ENCODE peak calls at places on chromosome 16, in seven cellular contexts. B, S, N, J, F, R and V are unnamed samples.

GRCh38 chr16:31219154-31219741 is 2.3 kb upstream of the PYDC1 start:
- DNase-seq in B (no peak), S (no peak), N (no peak), J (no peak), F (no peak), R (no peak), V (no peak)

GRCh38 chr16:2776500-2777139 is 460 bp downstream of the ELOB start:
- DNase-seq in B (peak; percentile 72), S (no peak), N (no peak), J (no peak), F (no peak), R (no peak), V (no peak)

GRCh38 chr16:31876955-31877828 is 3.6 kb downstream of the ZNF267 start:
- DNase-seq in B (no peak), S (no peak), N (no peak), J (no peak), F (no peak), R (no peak), V (no peak)

GRCh38 chr16:54284931-54285413 is 1.6 kb downstream of the IRX3 start:
- DNase-seq in B (no peak), S (no peak), N (no peak), J (no peak), F (no peak), R (no peak), V (no peak)

GRCh38 chr16:1011316-1012082 is 29.9 kb downstream of the SOX8 start:
- DNase-seq in B (no peak), S (no peak), N (no peak), J (no peak), F (no peak), R (no peak), V (no peak)

GRCh38 chr16:51755039-51755501 is 604.0 kb upstream of the SALL1 start:
- DNase-seq in B (no peak), S (no peak), N (no peak), J (no peak), F (no peak), R (no peak), V (no peak)

GRCh38 chr16:66250686-66251405 is 115.6 kb upstream of the CDH5 start:
- DNase-seq in B (peak; percentile 94), S (peak; percentile 95), N (peak; percentile 86), J (no peak), F (no peak), R (peak; percentile 36), V (peak; percentile 80)

GRCh38 chr16:55944377-55944802 is 69.2 kb upstream of the CES5A start:
- DNase-seq in B (peak; percentile 91), S (peak; percentile 93), N (peak; percentile 68), J (peak; percentile 36), F (peak; percentile 64), R (peak; percentile 54), V (peak; percentile 85)

GRCh38 chr16:86951831-86952598 is 365.2 kb downstream of the C16orf95 start:
- DNase-seq in B (no peak), S (no peak), N (no peak), J (peak; percentile 64), F (no peak), R (no peak), V (peak; percentile 32)

GRCh38 chr16:53689636-53690035 is 14.0 kb downstream of the RPGRIP1L start:
- DNase-seq in B (no peak), S (no peak), N (no peak), J (no peak), F (no peak), R (no peak), V (no peak)

GRCh38 chr16:86990451-86990850 is 326.7 kb downstream of the C16orf95 start:
- DNase-seq in B (no peak), S (no peak), N (no peak), J (no peak), F (no peak), R (no peak), V (no peak)

GRCh38 chr16:54286330-54287017 is at the start of gene IRX3:
- DNase-seq in B (no peak), S (no peak), N (peak; percentile 66), J (peak; percentile 88), F (no peak), R (peak; percentile 88), V (peak; percentile 24)

GRCh38 chr16:54362801-54363200 is 76.2 kb upstream of the IRX3 start:
- DNase-seq in B (no peak), S (no peak), N (no peak), J (no peak), F (no peak), R (no peak), V (no peak)

GRCh38 chr16:23145186-23145585 is 4.1 kb downstream of the USP31 start:
- DNase-seq in B (no peak), S (peak; percentile 62), N (no peak), J (no peak), F (no peak), R (no peak), V (no peak)

GRCh38 chr16:79751785-79752184 is 151.2 kb upstream of the MAF start:
- DNase-seq in B (peak; percentile 86), S (peak; percentile 85), N (peak; percentile 67), J (no peak), F (no peak), R (no peak), V (peak; percentile 52)

GRCh38 chr16:8818499-8819270 is 21.0 kb downstream of the PMM2 start:
- DNase-seq in B (no peak), S (no peak), N (no peak), J (no peak), F (no peak), R (no peak), V (no peak)

GRCh38 chr16:4918790-4919210 is 18.1 kb downstream of the PPL start:
- DNase-seq in B (no peak), S (no peak), N (no peak), J (no peak), F (no peak), R (peak; percentile 67), V (no peak)

GRCh38 chr16:2212362-2213324 is 2.0 kb upstream of the BRICD5 start:
- DNase-seq in B (no peak), S (no peak), N (no peak), J (no peak), F (no peak), R (peak; percentile 60), V (no peak)

GRCh38 chr16:20216818-20217217 is 110.5 kb downstream of the GP2 start:
- DNase-seq in B (no peak), S (no peak), N (no peak), J (no peak), F (no peak), R (no peak), V (no peak)

GRCh38 chr16:53949716-53950410 is 245.9 kb downstream of the FTO start:
- DNase-seq in B (no peak), S (no peak), N (no peak), J (no peak), F (no peak), R (no peak), V (no peak)

GRCh38 chr16:12330977-12331376 is 354.4 kb downstream of the SNX29 start:
- DNase-seq in B (no peak), S (no peak), N (peak; percentile 55), J (no peak), F (no peak), R (no peak), V (no peak)

GRCh38 chr16:12330541-12330940 is 354.0 kb downstream of the SNX29 start:
- DNase-seq in B (no peak), S (no peak), N (no peak), J (no peak), F (no peak), R (no peak), V (no peak)

GRCh38 chr16:12332553-12332952 is 356.0 kb downstream of the SNX29 start:
- DNase-seq in B (no peak), S (no peak), N (no peak), J (no peak), F (no peak), R (no peak), V (no peak)

GRCh38 chr16:12327971-12328726 is 351.6 kb downstream of the SNX29 start:
- DNase-seq in B (no peak), S (no peak), N (no peak), J (no peak), F (no peak), R (no peak), V (peak; percentile 8)

DNA sequence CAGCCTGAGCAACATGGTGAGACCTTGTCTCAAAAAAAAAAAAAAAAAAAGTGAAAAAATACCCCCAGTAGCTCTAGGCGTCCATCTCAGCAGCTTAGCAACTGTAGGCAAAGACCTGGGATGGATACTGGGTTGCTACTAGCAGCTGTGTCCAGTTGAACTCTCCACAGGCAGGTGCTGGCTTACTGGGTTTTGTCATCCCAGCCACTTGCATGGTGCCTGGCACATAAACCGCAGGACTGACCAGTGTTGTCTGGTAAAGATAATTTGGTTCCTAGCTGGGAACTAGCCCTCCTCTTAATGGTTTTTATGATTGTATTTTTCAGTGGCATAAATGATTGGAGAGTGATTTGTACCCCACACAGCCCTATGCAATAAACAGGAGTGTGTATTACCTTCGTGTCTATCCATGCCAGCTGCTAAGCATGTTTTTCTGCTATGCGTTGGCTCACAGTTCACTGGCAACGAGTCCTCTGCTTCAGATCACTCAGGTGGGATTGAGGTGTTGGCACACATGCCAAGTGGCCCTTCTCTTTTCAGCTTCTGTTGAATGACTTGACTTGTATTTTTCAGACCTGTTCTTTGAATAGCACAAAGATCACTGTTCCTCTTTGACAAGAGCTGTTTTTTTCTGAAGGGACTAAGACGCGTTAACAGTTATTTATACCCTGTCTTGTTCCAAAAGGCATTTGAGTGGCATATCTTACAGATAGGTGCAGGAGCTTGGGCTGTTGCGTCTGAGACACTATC is 352.9 kb downstream of the SNX29 start:
- DNase-seq in B (no peak), S (no peak), N (no peak), J (no peak), F (no peak), R (no peak), V (no peak)
- TF ChIP-seq EP300 in B (no peak), S (no peak), N (no peak), J (no peak), F (no peak), R (no peak), V (no peak)

GRCh38 chr16:84607694-84608093 is 10.2 kb downstream of the COTL1 start:
- DNase-seq in B (no peak), S (no peak), N (no peak), J (no peak), F (peak; percentile 72), R (no peak), V (no peak)
- H3K4me1 ChIP-seq in B (peaks cover 59% of the 10 kb centered on the region), S (peaks cover 33% of the 10 kb centered on the region), N (peaks cover 8% of the 10 kb centered on the region), J (peaks cover 25% of the 10 kb centered on the region), F (peaks cover 41% of the 10 kb centered on the region), R (peaks cover 92% of the 10 kb centered on the region), V (peaks cover 56% of the 10 kb centered on the region)

GRCh38 chr16:68292425-68292824 is 18.3 kb downstream of the SLC7A6OS start:
- DNase-seq in B (no peak), S (no peak), N (no peak), J (no peak), F (no peak), R (no peak), V (no peak)
- TF ChIP-seq EP300 in B (no peak), S (no peak), N (no peak), J (no peak), F (no peak), R (no peak), V (no peak)

DNA sequence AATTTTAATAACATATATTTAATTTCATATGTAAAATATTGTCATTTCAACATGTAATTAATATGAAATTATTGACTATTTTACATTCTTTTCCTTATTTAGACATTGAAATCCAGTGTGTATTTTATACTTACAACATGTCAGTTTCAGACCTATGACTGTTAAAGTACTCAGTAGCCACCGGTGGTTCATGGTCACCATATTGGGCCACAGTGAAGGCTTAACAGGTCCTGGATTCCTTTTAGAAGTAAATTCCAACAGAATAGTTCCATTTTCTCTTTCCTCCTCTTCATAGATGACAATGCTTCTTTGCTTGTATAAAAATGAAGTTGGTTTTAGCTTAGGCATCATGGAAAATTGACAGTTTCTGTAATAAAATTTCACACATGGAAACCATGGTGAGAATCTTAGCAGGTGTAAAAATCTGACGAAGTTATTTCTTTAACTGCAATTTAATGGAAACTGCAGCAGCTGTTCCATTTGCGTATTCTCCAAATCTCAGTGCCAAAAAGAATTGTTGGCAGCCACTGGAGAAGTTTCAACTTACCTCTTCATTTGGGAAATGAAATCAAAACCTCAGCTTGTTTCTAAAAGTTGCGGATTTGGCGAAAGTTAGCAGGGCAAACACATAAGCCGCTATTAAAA is 231.0 kb downstream of the CDH13 start:
- DNase-seq in B (no peak), S (no peak), N (no peak), J (no peak), F (no peak), R (no peak), V (no peak)
- H3K4me1 ChIP-seq in B (peaks cover 6% of the 10 kb centered on the region), S (no peaks in the 10 kb centered on the region), N (no peaks in the 10 kb centered on the region), J (no peaks in the 10 kb centered on the region), F (no peaks in the 10 kb centered on the region), R (no peaks in the 10 kb centered on the region), V (no peaks in the 10 kb centered on the region)